ENCODE peak calls at places on chromosomes 11 and 22, in ten cellular contexts. I is CD4-positive, CD25-positive, alpha-beta regulatory T cell; Y is endothelial cell; R is WTC11; P is iris pigment epithelial cell; Z is brain microvascular endothelial cell; N is CD8-positive, alpha-beta T cell; G is Calu3; U is H7; D is dermis blood vessel endothelial cell. B is an unnamed sample.

GRCh38 chr22:31905356-31905755 is 39.0 kb upstream of the YWHAH start:
- DNase-seq in I (no peak), Y (no peak), R (no peak), P (no peak), Z (no peak), N (no peak), G (no peak), U (no peak), D (no peak), B (no peak)

GRCh38 chr11:102047305-102047924 is at the start of gene CFAP300:
- DNase-seq in I (peak; percentile 11), Y (peak; percentile 68), R (peak; percentile 81), P (peak; percentile 54), Z (peak; percentile 83), N (peak; percentile 16), G (peak; percentile 84), U (peak; percentile 89), D (peak; percentile 47), B (peak; percentile 90)

GRCh38 chr11:121337740-121338272 is 45.2 kb downstream of the SC5D start:
- DNase-seq in I (no peak), Y (no peak), R (no peak), P (no peak), Z (no peak), N (no peak), G (no peak), U (no peak), D (no peak), B (no peak)

GRCh38 chr11:76653674-76654309 is 16.8 kb downstream of the LRRC32 start:
- DNase-seq in I (no peak), Y (no peak), R (peak; percentile 4), P (peak; percentile 65), Z (no peak), N (no peak), G (no peak), U (no peak), D (no peak), B (peak; percentile 26)

GRCh38 chr11:60370811-60371297 is 7.5 kb upstream of the MS4A7 start:
- DNase-seq in I (no peak), Y (no peak), R (no peak), P (peak; percentile 3), Z (peak; percentile 1), N (no peak), G (no peak), U (no peak), D (peak; percentile 60), B (peak; percentile 53)

GRCh38 chr11:62961017-62961416 is 23.8 kb downstream of the SLC22A6 start:
- DNase-seq in I (no peak), Y (no peak), R (no peak), P (no peak), Z (no peak), N (no peak), G (no peak), U (no peak), D (no peak), B (peak; percentile 16)

GRCh38 chr22:47045691-47046410 is 283.4 kb downstream of the TBC1D22A start:
- DNase-seq in I (no peak), Y (no peak), R (no peak), P (no peak), Z (no peak), N (no peak), G (no peak), U (no peak), D (no peak), B (no peak)

GRCh38 chr22:35032571-35032970 is 33.4 kb upstream of the ISX start:
- DNase-seq in I (no peak), Y (no peak), R (no peak), P (no peak), Z (no peak), N (no peak), G (no peak), U (no peak), D (no peak), B (no peak)

GRCh38 chr22:48431536-48432315 is 1395.9 kb downstream of the BRD1 start:
- DNase-seq in I (no peak), Y (no peak), R (no peak), P (no peak), Z (no peak), N (no peak), G (no peak), U (peak; percentile 58), D (no peak), B (no peak)

GRCh38 chr11:2220173-2220771 is 48.7 kb upstream of the TH start:
- DNase-seq in I (no peak), Y (no peak), R (no peak), P (no peak), Z (no peak), N (no peak), G (no peak), U (no peak), D (no peak), B (no peak)

GRCh38 chr11:102256251-102256650 is 61.0 kb upstream of the BIRC3 start:
- DNase-seq in I (no peak), Y (no peak), R (no peak), P (peak; percentile 91), Z (peak; percentile 93), N (no peak), G (no peak), U (no peak), D (peak; percentile 9), B (peak; percentile 69)

GRCh38 chr11:64842851-64843841 is 1.3 kb downstream of the CDC42BPG start:
- DNase-seq in I (no peak), Y (no peak), R (no peak), P (no peak), Z (no peak), N (no peak), G (peak; percentile 77), U (peak; percentile 86), D (no peak), B (peak; percentile 88)

GRCh38 chr11:2805388-2806057 is 80.1 kb downstream of the CDKN1C start:
- DNase-seq in I (no peak), Y (no peak), R (peak; percentile 6), P (no peak), Z (no peak), N (no peak), G (no peak), U (no peak), D (no peak), B (no peak)

GRCh38 chr22:49018601-49019000 is 809.1 kb downstream of the BRD1 start:
- DNase-seq in I (no peak), Y (no peak), R (no peak), P (no peak), Z (no peak), N (no peak), G (no peak), U (peak; percentile 30), D (no peak), B (no peak)

GRCh38 chr11:67118059-67118766 is 850 bp upstream of the KDM2A start:
- DNase-seq in I (peak; percentile 63), Y (no peak), R (peak; percentile 64), P (peak; percentile 23), Z (no peak), N (peak; percentile 51), G (peak; percentile 25), U (peak; percentile 88), D (peak; percentile 40), B (peak; percentile 12)

GRCh38 chr11:97461934-97462333 is 1072.1 kb downstream of the JRKL start:
- DNase-seq in I (no peak), Y (no peak), R (no peak), P (no peak), Z (no peak), N (no peak), G (no peak), U (no peak), D (no peak), B (no peak)

GRCh38 chr11:75475767-75476650 is 43.0 kb upstream of the KLHL35 start:
- DNase-seq in I (no peak), Y (no peak), R (no peak), P (peak; percentile 69), Z (peak; percentile 9), N (no peak), G (no peak), U (no peak), D (peak; percentile 65), B (peak; percentile 53)

GRCh38 chr11:10659339-10660216 is 34.0 kb downstream of the IRAG1 start:
- DNase-seq in I (no peak), Y (no peak), R (no peak), P (peak; percentile 92), Z (peak; percentile 86), N (no peak), G (peak; percentile 60), U (no peak), D (peak; percentile 89), B (peak; percentile 80)

GRCh38 chr11:115170133-115170815 is 333.9 kb downstream of the CADM1 start:
- DNase-seq in I (no peak), Y (peak; percentile 50), R (peak; percentile 60), P (peak; percentile 38), Z (peak; percentile 29), N (no peak), G (peak; percentile 10), U (peak; percentile 51), D (peak; percentile 45), B (peak; percentile 63)

GRCh38 chr22:39244073-39244495 is 698 bp downstream of the PDGFB start:
- DNase-seq in I (no peak), Y (no peak), R (no peak), P (no peak), Z (no peak), N (no peak), G (no peak), U (no peak), D (no peak), B (no peak)

GRCh38 chr11:72652871-72653615 is 21.2 kb downstream of the PDE2A start:
- DNase-seq in I (no peak), Y (no peak), R (peak; percentile 78), P (no peak), Z (no peak), N (no peak), G (no peak), U (peak; percentile 93), D (no peak), B (no peak)

GRCh38 chr22:40499187-40499753 is 128.9 kb downstream of the SGSM3 start:
- DNase-seq in I (no peak), Y (no peak), R (no peak), P (peak; percentile 98), Z (peak; percentile 97), N (no peak), G (peak; percentile 44), U (no peak), D (peak; percentile 75), B (peak; percentile 70)

GRCh38 chr22:46351767-46352166 is 16.3 kb downstream of the TRMU start:
- DNase-seq in I (no peak), Y (no peak), R (no peak), P (no peak), Z (no peak), N (no peak), G (no peak), U (no peak), D (no peak), B (no peak)

GRCh38 chr11:65864758-65865471 is 4.7 kb downstream of the MUS81 start:
- DNase-seq in I (no peak), Y (no peak), R (no peak), P (no peak), Z (no peak), N (no peak), G (no peak), U (no peak), D (no peak), B (no peak)

GRCh38 chr11:94171693-94172440 is 43.2 kb downstream of the PANX1 start:
- DNase-seq in I (no peak), Y (peak; percentile 68), R (peak; percentile 75), P (peak; percentile 41), Z (peak; percentile 24), N (no peak), G (peak; percentile 30), U (peak; percentile 67), D (peak; percentile 69), B (peak; percentile 56)

GRCh38 chr11:93686812-93687211 is 25.3 kb downstream of the CEP295 start:
- DNase-seq in I (no peak), Y (no peak), R (no peak), P (peak; percentile 72), Z (no peak), N (no peak), G (no peak), U (no peak), D (no peak), B (peak; percentile 22)

GRCh38 chr11:75474878-75475766 is 42.1 kb upstream of the KLHL35 start:
- DNase-seq in I (peak; percentile 61), Y (no peak), R (peak; percentile 85), P (peak; percentile 77), Z (peak; percentile 46), N (peak; percentile 45), G (no peak), U (peak; percentile 92), D (no peak), B (no peak)

GRCh38 chr11:16252373-16252772 is 104.0 kb downstream of the SOX6 start:
- DNase-seq in I (no peak), Y (no peak), R (no peak), P (peak; percentile 1), Z (peak; percentile 4), N (no peak), G (peak; percentile 13), U (peak; percentile 1), D (no peak), B (no peak)

B was measured in myocyte.